ENCODE peak calls at places on chromosomes 2 and 18, in eight cellular contexts. One of them, this sample, is unnamed.

GRCh38 chr18:63152791-63153190 is 166.8 kb downstream of the BCL2 start:
- DNase-seq in NCI-H1694: no peak
- DNase-seq in AG04450: no peak
- DNase-seq in M059J: no peak
- DNase-seq in cardiac muscle cell: no peak
- DNase-seq in lung microvascular endothelial cell: no peak
- DNase-seq in A172: no peak
- DNase-seq in activated CD8-positive, alpha-beta memory T cell treated with anti-CD3 and anti-CD28 coated beads, Interleukin-2, amount 10 ng/mL, durations not matched to agents 7 days and 5 days: peak
- DNase-seq in this sample: no peak

GRCh38 chr2:85737481-85737880 is 16.3 kb upstream of the ATOH8 start:
- DNase-seq in NCI-H1694: no peak
- DNase-seq in AG04450: peak
- DNase-seq in M059J: peak
- DNase-seq in cardiac muscle cell: peak
- DNase-seq in lung microvascular endothelial cell: peak
- DNase-seq in A172: peak
- DNase-seq in activated CD8-positive, alpha-beta memory T cell treated with anti-CD3 and anti-CD28 coated beads, Interleukin-2, amount 10 ng/mL, durations not matched to agents 7 days and 5 days: no peak
- DNase-seq in this sample: no peak

GRCh38 chr2:105539331-105539730 is 140.5 kb upstream of the FHL2 start:
- DNase-seq in NCI-H1694: no peak
- DNase-seq in AG04450: no peak
- DNase-seq in M059J: no peak
- DNase-seq in cardiac muscle cell: no peak
- DNase-seq in lung microvascular endothelial cell: no peak
- DNase-seq in A172: no peak
- DNase-seq in activated CD8-positive, alpha-beta memory T cell treated with anti-CD3 and anti-CD28 coated beads, Interleukin-2, amount 10 ng/mL, durations not matched to agents 7 days and 5 days: no peak
- DNase-seq in this sample: no peak

GRCh38 chr2:110173523-110173922 is 31.3 kb downstream of the NPHP1 start:
- DNase-seq in NCI-H1694: no peak
- DNase-seq in AG04450: no peak
- DNase-seq in M059J: peak
- DNase-seq in cardiac muscle cell: peak
- DNase-seq in lung microvascular endothelial cell: no peak
- DNase-seq in A172: peak
- DNase-seq in activated CD8-positive, alpha-beta memory T cell treated with anti-CD3 and anti-CD28 coated beads, Interleukin-2, amount 10 ng/mL, durations not matched to agents 7 days and 5 days: no peak
- DNase-seq in this sample: no peak

GRCh38 chr2:232484628-232485332 is 2.9 kb downstream of the ECEL1 start:
- DNase-seq in NCI-H1694: no peak
- DNase-seq in AG04450: no peak
- DNase-seq in M059J: no peak
- DNase-seq in cardiac muscle cell: no peak
- DNase-seq in lung microvascular endothelial cell: no peak
- DNase-seq in A172: no peak
- DNase-seq in activated CD8-positive, alpha-beta memory T cell treated with anti-CD3 and anti-CD28 coated beads, Interleukin-2, amount 10 ng/mL, durations not matched to agents 7 days and 5 days: no peak
- DNase-seq in this sample: no peak

GRCh38 chr2:75100691-75101236 is 98.6 kb downstream of the TACR1 start:
- DNase-seq in NCI-H1694: no peak
- DNase-seq in AG04450: no peak
- DNase-seq in M059J: peak
- DNase-seq in cardiac muscle cell: no peak
- DNase-seq in lung microvascular endothelial cell: no peak
- DNase-seq in A172: no peak
- DNase-seq in activated CD8-positive, alpha-beta memory T cell treated with anti-CD3 and anti-CD28 coated beads, Interleukin-2, amount 10 ng/mL, durations not matched to agents 7 days and 5 days: no peak
- DNase-seq in this sample: no peak

GRCh38 chr2:165725421-165725820 is 68.6 kb downstream of the GALNT3 start:
- DNase-seq in NCI-H1694: no peak
- DNase-seq in AG04450: peak
- DNase-seq in M059J: peak
- DNase-seq in cardiac muscle cell: peak
- DNase-seq in lung microvascular endothelial cell: peak
- DNase-seq in A172: peak
- DNase-seq in activated CD8-positive, alpha-beta memory T cell treated with anti-CD3 and anti-CD28 coated beads, Interleukin-2, amount 10 ng/mL, durations not matched to agents 7 days and 5 days: no peak
- DNase-seq in this sample: no peak

GRCh38 chr2:233075966-233076339 is 15.8 kb downstream of the INPP5D start:
- DNase-seq in NCI-H1694: no peak
- DNase-seq in AG04450: no peak
- DNase-seq in M059J: no peak
- DNase-seq in cardiac muscle cell: no peak
- DNase-seq in lung microvascular endothelial cell: peak
- DNase-seq in A172: no peak
- DNase-seq in activated CD8-positive, alpha-beta memory T cell treated with anti-CD3 and anti-CD28 coated beads, Interleukin-2, amount 10 ng/mL, durations not matched to agents 7 days and 5 days: peak
- DNase-seq in this sample: no peak

GRCh38 chr2:152755029-152755428 is 36.6 kb downstream of the ARL6IP6 start:
- DNase-seq in NCI-H1694: no peak
- DNase-seq in AG04450: no peak
- DNase-seq in M059J: no peak
- DNase-seq in cardiac muscle cell: peak
- DNase-seq in lung microvascular endothelial cell: no peak
- DNase-seq in A172: no peak
- DNase-seq in activated CD8-positive, alpha-beta memory T cell treated with anti-CD3 and anti-CD28 coated beads, Interleukin-2, amount 10 ng/mL, durations not matched to agents 7 days and 5 days: no peak
- DNase-seq in this sample: peak

GRCh38 chr2:105382177-105382576 is 16.7 kb downstream of the FHL2 start:
- DNase-seq in NCI-H1694: no peak
- DNase-seq in AG04450: no peak
- DNase-seq in M059J: no peak
- DNase-seq in cardiac muscle cell: no peak
- DNase-seq in lung microvascular endothelial cell: no peak
- DNase-seq in A172: no peak
- DNase-seq in activated CD8-positive, alpha-beta memory T cell treated with anti-CD3 and anti-CD28 coated beads, Interleukin-2, amount 10 ng/mL, durations not matched to agents 7 days and 5 days: no peak
- DNase-seq in this sample: no peak

GRCh38 chr2:134137182-134137595 is 116.7 kb upstream of the MGAT5 start:
- DNase-seq in NCI-H1694: no peak
- DNase-seq in AG04450: no peak
- DNase-seq in M059J: peak
- DNase-seq in cardiac muscle cell: peak
- DNase-seq in lung microvascular endothelial cell: peak
- DNase-seq in A172: peak
- DNase-seq in activated CD8-positive, alpha-beta memory T cell treated with anti-CD3 and anti-CD28 coated beads, Interleukin-2, amount 10 ng/mL, durations not matched to agents 7 days and 5 days: no peak
- DNase-seq in this sample: no peak

GRCh38 chr2:10918661-10919414 is 7.1 kb downstream of the KCNF1 start:
- DNase-seq in NCI-H1694: no peak
- DNase-seq in AG04450: no peak
- DNase-seq in M059J: peak
- DNase-seq in cardiac muscle cell: peak
- DNase-seq in lung microvascular endothelial cell: peak
- DNase-seq in A172: peak
- DNase-seq in activated CD8-positive, alpha-beta memory T cell treated with anti-CD3 and anti-CD28 coated beads, Interleukin-2, amount 10 ng/mL, durations not matched to agents 7 days and 5 days: no peak
- DNase-seq in this sample: no peak

GRCh38 chr2:134919360-134920210 is 963 bp downstream of the CCNT2 start:
- DNase-seq in NCI-H1694: no peak
- DNase-seq in AG04450: no peak
- DNase-seq in M059J: peak
- DNase-seq in cardiac muscle cell: peak
- DNase-seq in lung microvascular endothelial cell: peak
- DNase-seq in A172: peak
- DNase-seq in activated CD8-positive, alpha-beta memory T cell treated with anti-CD3 and anti-CD28 coated beads, Interleukin-2, amount 10 ng/mL, durations not matched to agents 7 days and 5 days: peak
- DNase-seq in this sample: no peak

GRCh38 chr2:64857581-64858471 is 131.4 kb upstream of the SLC1A4 start:
- DNase-seq in NCI-H1694: no peak
- DNase-seq in AG04450: no peak
- DNase-seq in M059J: no peak
- DNase-seq in cardiac muscle cell: peak
- DNase-seq in lung microvascular endothelial cell: no peak
- DNase-seq in A172: no peak
- DNase-seq in activated CD8-positive, alpha-beta memory T cell treated with anti-CD3 and anti-CD28 coated beads, Interleukin-2, amount 10 ng/mL, durations not matched to agents 7 days and 5 days: no peak
- DNase-seq in this sample: peak

GRCh38 chr2:177693658-177694334 is 301.2 kb downstream of the AGPS start:
- DNase-seq in NCI-H1694: no peak
- DNase-seq in AG04450: no peak
- DNase-seq in M059J: no peak
- DNase-seq in cardiac muscle cell: peak
- DNase-seq in lung microvascular endothelial cell: no peak
- DNase-seq in A172: no peak
- DNase-seq in activated CD8-positive, alpha-beta memory T cell treated with anti-CD3 and anti-CD28 coated beads, Interleukin-2, amount 10 ng/mL, durations not matched to agents 7 days and 5 days: no peak
- DNase-seq in this sample: no peak

GRCh38 chr2:144086965-144087364 is 433.0 kb downstream of the ZEB2 start:
- DNase-seq in NCI-H1694: no peak
- DNase-seq in AG04450: no peak
- DNase-seq in M059J: peak
- DNase-seq in cardiac muscle cell: no peak
- DNase-seq in lung microvascular endothelial cell: no peak
- DNase-seq in A172: no peak
- DNase-seq in activated CD8-positive, alpha-beta memory T cell treated with anti-CD3 and anti-CD28 coated beads, Interleukin-2, amount 10 ng/mL, durations not matched to agents 7 days and 5 days: no peak
- DNase-seq in this sample: no peak

GRCh38 chr2:240229603-240230423 is 89.4 kb upstream of the OTOS start:
- DNase-seq in NCI-H1694: no peak
- DNase-seq in AG04450: no peak
- DNase-seq in M059J: no peak
- DNase-seq in cardiac muscle cell: peak
- DNase-seq in lung microvascular endothelial cell: no peak
- DNase-seq in A172: no peak
- DNase-seq in activated CD8-positive, alpha-beta memory T cell treated with anti-CD3 and anti-CD28 coated beads, Interleukin-2, amount 10 ng/mL, durations not matched to agents 7 days and 5 days: no peak
- DNase-seq in this sample: no peak

GRCh38 chr2:603869-604268 is 73.3 kb downstream of the TMEM18 start:
- DNase-seq in NCI-H1694: no peak
- DNase-seq in AG04450: no peak
- DNase-seq in M059J: no peak
- DNase-seq in cardiac muscle cell: no peak
- DNase-seq in lung microvascular endothelial cell: no peak
- DNase-seq in A172: no peak
- DNase-seq in activated CD8-positive, alpha-beta memory T cell treated with anti-CD3 and anti-CD28 coated beads, Interleukin-2, amount 10 ng/mL, durations not matched to agents 7 days and 5 days: no peak
- DNase-seq in this sample: no peak

GRCh38 chr2:25014631-25015030 is 27.2 kb upstream of the EFR3B start:
- DNase-seq in NCI-H1694: no peak
- DNase-seq in AG04450: no peak
- DNase-seq in M059J: no peak
- DNase-seq in cardiac muscle cell: no peak
- DNase-seq in lung microvascular endothelial cell: no peak
- DNase-seq in A172: no peak
- DNase-seq in activated CD8-positive, alpha-beta memory T cell treated with anti-CD3 and anti-CD28 coated beads, Interleukin-2, amount 10 ng/mL, durations not matched to agents 7 days and 5 days: no peak
- DNase-seq in this sample: no peak